ENCODE peak calls at places on chromosome 4, in eight cellular contexts. X is mesendoderm; E is HT-29; O is MG63; C is NCI-H1092 treated with DMSO at 0.1 percent for 48 hours; Y is transverse colon; R is stimulated activated CD4-positive, alpha-beta T cell treated with anti-CD3 and anti-CD28 coated beads, Interleukin-12 subunit alpha, Interleukin-12 subunit beta, amount 100 ng/mL, for 4 hours; P is CD4-positive, alpha-beta T cell. U is an unnamed sample.

GRCh38 chr4:168797738-168798375 is 212.2 kb downstream of the CBR4 start:
- DNase-seq in X (peak), E (no peak), O (no peak), C (no peak), Y (no peak), R (no peak), P (no peak), U (no peak)

GRCh38 chr4:55255171-55255570 is 90.9 kb upstream of the SRD5A3 start:
- DNase-seq in X (peak), E (no peak), O (no peak), C (no peak), Y (no peak), R (no peak), P (no peak), U (no peak)

GRCh38 chr4:138241281-138242075 is 671 bp downstream of the SLC7A11 start:
- DNase-seq in X (no peak), E (peak), O (peak), C (no peak), Y (no peak), R (no peak), P (no peak), U (peak)

GRCh38 chr4:16695896-16696295 is 202.5 kb downstream of the LDB2 start:
- DNase-seq in X (peak), E (no peak), O (no peak), C (no peak), Y (no peak), R (no peak), P (no peak), U (no peak)

GRCh38 chr4:76948441-76949292 is 885 bp upstream of the SEPTIN11 start:
- DNase-seq in X (peak), E (peak), O (peak), C (peak), Y (peak), R (peak), P (peak), U (peak)

GRCh38 chr4:77007358-77008230 is 58.0 kb downstream of the SEPTIN11 start:
- DNase-seq in X (no peak), E (no peak), O (peak), C (no peak), Y (no peak), R (peak), P (no peak), U (no peak)

GRCh38 chr4:72536443-72536842 is 32.6 kb downstream of the ADAMTS3 start:
- DNase-seq in X (no peak), E (no peak), O (no peak), C (no peak), Y (no peak), R (no peak), P (no peak), U (no peak)

GRCh38 chr4:146370841-146371240 is 150.9 kb downstream of the SLC10A7 start:
- DNase-seq in X (no peak), E (no peak), O (no peak), C (no peak), Y (no peak), R (no peak), P (no peak), U (peak)

GRCh38 chr4:165293927-165294649 is 33.4 kb upstream of the MSMO1 start:
- DNase-seq in X (no peak), E (no peak), O (no peak), C (no peak), Y (no peak), R (no peak), P (no peak), U (no peak)

U was measured in LoVo.